ENCODE peak calls at places on chromosomes 1 and 21, in nine cellular contexts. One of them, this sample, is unnamed.
A peak's percentile ranks its signal among the peaks of the same experiment; 100 is the strongest.

GRCh38 chr1:159705251-159705910 is 9.0 kb downstream of the CRP start:
- DNase-seq in KG1: no peak
- DNase-seq in NCI-H524: no peak
- DNase-seq in stomach: no peak
- DNase-seq in iris pigment epithelial cell: no peak
- DNase-seq in AG09309: no peak
- DNase-seq in fibroblast of mammary gland: no peak
- DNase-seq in effector CD4-positive, alpha-beta T cell: no peak
- DNase-seq in GM06990: no peak
- DNase-seq in this sample: no peak

GRCh38 chr1:24888971-24889670 is 41.0 kb downstream of the RUNX3 start:
- DNase-seq in KG1: no peak
- DNase-seq in NCI-H524: no peak
- DNase-seq in stomach: no peak
- DNase-seq in iris pigment epithelial cell: peak; percentile 41
- DNase-seq in AG09309: peak; percentile 57
- DNase-seq in fibroblast of mammary gland: peak; percentile 67
- DNase-seq in effector CD4-positive, alpha-beta T cell: no peak
- DNase-seq in GM06990: no peak
- DNase-seq in this sample: no peak

GRCh38 chr1:230827801-230828200 is 40.5 kb downstream of the C1orf198 start:
- DNase-seq in KG1: no peak
- DNase-seq in NCI-H524: no peak
- DNase-seq in stomach: no peak
- DNase-seq in iris pigment epithelial cell: no peak
- DNase-seq in AG09309: no peak
- DNase-seq in fibroblast of mammary gland: no peak
- DNase-seq in effector CD4-positive, alpha-beta T cell: no peak
- DNase-seq in GM06990: no peak
- DNase-seq in this sample: no peak

GRCh38 chr21:31293986-31294385 is 50.1 kb downstream of the TIAM1 start:
- DNase-seq in KG1: no peak
- DNase-seq in NCI-H524: no peak
- DNase-seq in stomach: no peak
- DNase-seq in iris pigment epithelial cell: peak; percentile 97
- DNase-seq in AG09309: peak; percentile 74
- DNase-seq in fibroblast of mammary gland: peak; percentile 90
- DNase-seq in effector CD4-positive, alpha-beta T cell: no peak
- DNase-seq in GM06990: no peak
- DNase-seq in this sample: no peak

GRCh38 chr21:33070921-33071877 is 1.3 kb downstream of the OLIG1 start:
- DNase-seq in KG1: peak; percentile 66
- DNase-seq in NCI-H524: peak; percentile 72
- DNase-seq in stomach: no peak
- DNase-seq in iris pigment epithelial cell: peak; percentile 9
- DNase-seq in AG09309: no peak
- DNase-seq in fibroblast of mammary gland: no peak
- DNase-seq in effector CD4-positive, alpha-beta T cell: no peak
- DNase-seq in GM06990: peak; percentile 26
- DNase-seq in this sample: no peak

GRCh38 chr1:25117233-25117823 is 115.0 kb downstream of the SYF2 start:
- DNase-seq in KG1: no peak
- DNase-seq in NCI-H524: no peak
- DNase-seq in stomach: peak; percentile 38
- DNase-seq in iris pigment epithelial cell: no peak
- DNase-seq in AG09309: no peak
- DNase-seq in fibroblast of mammary gland: no peak
- DNase-seq in effector CD4-positive, alpha-beta T cell: no peak
- DNase-seq in GM06990: no peak
- DNase-seq in this sample: no peak

GRCh38 chr1:233040494-233040893 is 90.1 kb downstream of the NTPCR start:
- DNase-seq in KG1: no peak
- DNase-seq in NCI-H524: no peak
- DNase-seq in stomach: no peak
- DNase-seq in iris pigment epithelial cell: no peak
- DNase-seq in AG09309: no peak
- DNase-seq in fibroblast of mammary gland: no peak
- DNase-seq in effector CD4-positive, alpha-beta T cell: no peak
- DNase-seq in GM06990: no peak
- DNase-seq in this sample: no peak

GRCh38 chr1:44292641-44293040 is 62.4 kb downstream of the ERI3 start:
- DNase-seq in KG1: no peak
- DNase-seq in NCI-H524: no peak
- DNase-seq in stomach: no peak
- DNase-seq in iris pigment epithelial cell: no peak
- DNase-seq in AG09309: no peak
- DNase-seq in fibroblast of mammary gland: no peak
- DNase-seq in effector CD4-positive, alpha-beta T cell: no peak
- DNase-seq in GM06990: no peak
- DNase-seq in this sample: no peak

GRCh38 chr1:223838125-223838854 is 7.5 kb downstream of the TP53BP2 start:
- DNase-seq in KG1: no peak
- DNase-seq in NCI-H524: no peak
- DNase-seq in stomach: no peak
- DNase-seq in iris pigment epithelial cell: no peak
- DNase-seq in AG09309: no peak
- DNase-seq in fibroblast of mammary gland: no peak
- DNase-seq in effector CD4-positive, alpha-beta T cell: no peak
- DNase-seq in GM06990: no peak
- DNase-seq in this sample: no peak